ENCODE peak calls at places on chromosomes 16 and 17, in nine cellular contexts. S is HTR-8/SVneo; R is transverse colon; X is ACHN; W is KBM-7; D is CD4-positive, CD25-positive, alpha-beta regulatory T cell; P is fibroblast of the aortic adventitia; V is dermis microvascular lymphatic vessel endothelial cell; Z is heart right ventricle. G is an unnamed sample.

GRCh38 chr17:55224746-55225145 is 40.0 kb upstream of the HLF start:
- DNase-seq in D (no peak), V (no peak), X (no peak), S (no peak), W (no peak), P (no peak), R (no peak), Z (no peak), G (no peak)

GRCh38 chr16:4426021-4426684 is 485 bp downstream of the DNAJA3 start:
- DNase-seq in P (no peak), X (peak; percentile 33), Z (no peak), D (no peak), S (no peak), W (no peak), V (peak; percentile 19), R (no peak), G (no peak)

GRCh38 chr17:32356750-32357149 is 6.8 kb downstream of the ZNF207 start:
- DNase-seq in D (no peak), V (no peak), W (no peak), P (no peak), R (no peak), Z (no peak), S (no peak), X (no peak), G (no peak)

GRCh38 chr16:2214721-2214970 is at the start of gene PGP:
- DNase-seq in W (no peak), V (no peak), Z (no peak), X (no peak), D (no peak), R (no peak), P (no peak), S (no peak), G (no peak)

GRCh38 chr16:2742323-2743006 is 10.0 kb upstream of the SRRM2 start:
- DNase-seq in R (no peak), W (no peak), X (no peak), D (no peak), V (no peak), S (no peak), P (no peak), Z (no peak), G (peak; percentile 65)

GRCh38 chr16:11232852-11233726 is 22.9 kb downstream of the SOCS1 start:
- DNase-seq in W (peak; percentile 91), S (no peak), R (peak; percentile 73), Z (peak; percentile 24), D (peak; percentile 61), V (no peak), P (no peak), X (no peak), G (peak; percentile 93)

GRCh38 chr17:44105483-44105882 is 18.0 kb downstream of the HDAC5 start:
- DNase-seq in W (no peak), R (no peak), S (no peak), Z (no peak), V (no peak), X (no peak), D (no peak), P (no peak), G (no peak)

GRCh38 chr17:12730931-12731521 is 58.3 kb upstream of the ARHGAP44 start:
- DNase-seq in S (peak; percentile 6), R (peak; percentile 81), W (no peak), V (no peak), D (no peak), Z (peak; percentile 87), P (peak; percentile 10), X (no peak), G (no peak)

GRCh38 chr17:59751955-59752413 is 44.5 kb downstream of the VMP1 start:
- DNase-seq in W (no peak), V (no peak), Z (no peak), X (no peak), S (no peak), R (no peak), D (no peak), P (no peak), G (no peak)

GRCh38 chr16:54062361-54063346 is 223.9 kb downstream of the IRX3 start:
- DNase-seq in D (no peak), W (no peak), P (no peak), V (no peak), R (no peak), S (no peak), Z (peak; percentile 15), X (no peak), G (no peak)

G was measured in spleen.